ENCODE peak calls at places on chromosomes 13 and 19, in nine cellular contexts. I is thyroid gland, X is A549, Y is tibial nerve, F is transverse colon, S is sigmoid colon, D is heart left ventricle, T is breast epithelium, K is esophagus squamous epithelium. Q is an unnamed sample.

GRCh38 chr19:15563325-15563794 is 51.7 kb upstream of the CYP4F8 start:
- DNase-seq in I (peak), X (no peak), Y (no peak), F (peak), S (no peak), D (no peak), T (no peak), K (no peak), Q (peak)

GRCh38 chr13:22455036-22455435 is 725.7 kb upstream of the SGCG start:
- DNase-seq in I (no peak), X (no peak), Y (no peak), F (no peak), S (no peak), D (no peak), T (no peak), K (no peak), Q (no peak)

GRCh38 chr19:56350416-56351045 is 35.9 kb upstream of the ZSCAN5A start:
- DNase-seq in I (peak), X (peak), Y (peak), F (peak), S (no peak), D (peak), T (peak), K (no peak), Q (peak)

GRCh38 chr19:36371886-36372285 is 7.1 kb downstream of the ZFP14 start:
- DNase-seq in I (no peak), X (no peak), Y (no peak), F (no peak), S (no peak), D (no peak), T (no peak), K (no peak), Q (no peak)

GRCh38 chr19:45047188-45047797 is 8.4 kb downstream of the CLASRP start:
- DNase-seq in I (no peak), X (no peak), Y (no peak), F (no peak), S (no peak), D (no peak), T (no peak), K (no peak), Q (no peak)

GRCh38 chr13:66689037-66689619 is 541.0 kb downstream of the PCDH9 start:
- DNase-seq in I (no peak), X (no peak), Y (no peak), F (no peak), S (no peak), D (no peak), T (no peak), K (no peak), Q (no peak)

GRCh38 chr13:76764429-76764828 is 121.8 kb downstream of the KCTD12 start:
- DNase-seq in I (peak), X (no peak), Y (peak), F (peak), S (peak), D (peak), T (no peak), K (no peak), Q (no peak)

GRCh38 chr19:33864311-33864850 is 67.7 kb downstream of the KCTD15 start:
- DNase-seq in I (no peak), X (no peak), Y (no peak), F (peak), S (no peak), D (peak), T (no peak), K (no peak), Q (no peak)

GRCh38 chr19:23547816-23548430 is 139.1 kb downstream of the ZNF675 start:
- DNase-seq in I (no peak), X (no peak), Y (no peak), F (no peak), S (no peak), D (no peak), T (no peak), K (no peak), Q (no peak)

GRCh38 chr13:48636550-48636949 is 17.2 kb upstream of the CYSLTR2 start:
- DNase-seq in I (no peak), X (no peak), Y (no peak), F (no peak), S (no peak), D (no peak), T (no peak), K (no peak), Q (no peak)

GRCh38 chr13:35179494-35179893 is 237.4 kb downstream of the NBEA start:
- DNase-seq in I (no peak), X (no peak), Y (no peak), F (no peak), S (no peak), D (no peak), T (no peak), K (no peak), Q (no peak)

GRCh38 chr19:30742539-30742938 is 370.4 kb downstream of the ZNF536 start:
- DNase-seq in I (no peak), X (no peak), Y (no peak), F (no peak), S (no peak), D (no peak), T (no peak), K (no peak), Q (no peak)

GRCh38 chr13:78655906-78656305 is 3.0 kb downstream of the OBI1 start:
- DNase-seq in I (no peak), X (no peak), Y (no peak), F (no peak), S (no peak), D (no peak), T (no peak), K (no peak), Q (no peak)

GRCh38 chr19:15260939-15261338 is 28.7 kb upstream of the EPHX3 start:
- DNase-seq in I (no peak), X (no peak), Y (no peak), F (no peak), S (no peak), D (no peak), T (no peak), K (no peak), Q (peak)

GRCh38 chr13:46341112-46341711 is 45.8 kb downstream of the RUBCNL start:
- DNase-seq in I (no peak), X (no peak), Y (no peak), F (no peak), S (no peak), D (no peak), T (no peak), K (no peak), Q (no peak)

GRCh38 chr19:54556194-54556593 is 17.4 kb upstream of the LILRA2 start:
- DNase-seq in I (no peak), X (no peak), Y (no peak), F (no peak), S (no peak), D (no peak), T (no peak), K (no peak), Q (no peak)

GRCh38 chr19:1624458-1624857 is 19.2 kb upstream of the UQCR11 start:
- DNase-seq in I (peak), X (peak), Y (peak), F (peak), S (peak), D (peak), T (no peak), K (no peak), Q (peak)

GRCh38 chr13:99656843-99657506 is 155.7 kb downstream of the TM9SF2 start:
- DNase-seq in I (no peak), X (no peak), Y (no peak), F (no peak), S (no peak), D (no peak), T (no peak), K (no peak), Q (no peak)

GRCh38 chr19:36213793-36214387 is 575 bp downstream of the ZNF565 start:
- DNase-seq in I (peak), X (peak), Y (peak), F (no peak), S (no peak), D (no peak), T (no peak), K (no peak), Q (no peak)

GRCh38 chr19:19276851-19277250 is 3.8 kb upstream of the TM6SF2 start:
- DNase-seq in I (no peak), X (no peak), Y (no peak), F (no peak), S (no peak), D (no peak), T (no peak), K (no peak), Q (no peak)
- TF ChIP-seq POLR2A in I (no peak), X (no peak), Y (no peak), F (no peak), S (no peak), D (no peak), T (no peak), K (no peak), Q (no peak)

DNA sequence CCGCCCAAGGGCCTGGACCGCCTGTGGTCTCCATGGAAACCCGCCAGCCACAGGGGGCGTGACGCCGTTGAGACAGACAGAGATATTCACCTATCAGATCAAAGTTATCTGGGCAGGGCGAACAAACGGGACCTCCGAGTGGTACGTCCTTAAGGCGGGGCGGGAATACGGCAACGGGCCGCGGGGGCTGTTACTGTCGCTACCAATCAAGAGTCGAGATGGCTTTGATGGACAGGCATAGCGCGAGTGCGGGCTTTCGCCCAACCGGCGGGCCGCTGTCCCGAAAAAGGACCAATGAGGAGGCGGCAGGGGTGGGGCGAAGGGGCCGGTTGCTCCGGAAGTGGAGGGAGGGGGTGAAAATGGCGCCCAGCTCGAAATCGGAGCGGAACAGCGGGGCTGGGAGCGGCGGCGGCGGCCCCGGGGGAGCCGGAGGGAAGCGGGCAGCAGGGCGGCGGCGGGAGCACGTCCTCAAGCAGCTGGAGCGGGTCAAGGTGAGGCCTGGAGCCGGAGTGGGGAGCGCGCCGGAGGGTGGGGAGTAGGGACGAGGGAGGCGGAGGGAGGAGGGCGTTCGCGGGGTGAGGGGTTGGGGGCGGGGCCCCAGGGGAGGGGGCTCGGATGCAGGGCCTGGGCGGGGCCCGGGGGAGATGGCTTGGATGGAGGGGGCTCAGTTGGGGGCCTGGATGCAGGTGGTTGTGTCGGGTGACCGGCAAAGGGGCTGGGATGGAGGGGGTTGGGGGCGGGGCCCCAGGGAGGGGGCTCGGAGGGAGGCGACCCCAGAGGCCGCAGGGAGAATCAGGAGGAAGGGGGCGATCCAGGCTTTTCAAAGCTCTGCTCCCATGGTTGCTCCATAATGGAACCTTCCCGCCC is at the start of gene DCAF15:
- DNase-seq in I (peak), X (peak), Y (peak), F (peak), S (peak), D (peak), T (peak), K (peak), Q (peak)
- TF ChIP-seq POLR2A in I (peak), X (peak), Y (no peak), F (peak), S (no peak), D (no peak), T (peak), K (peak), Q (no peak)

GRCh38 chr19:28264556-28264955 is 948.4 kb downstream of the UQCRFS1 start:
- DNase-seq in I (no peak), X (no peak), Y (no peak), F (no peak), S (no peak), D (no peak), T (no peak), K (no peak), Q (no peak)
- TF ChIP-seq POLR2A in I (no peak), X (no peak), Y (no peak), F (no peak), S (no peak), D (no peak), T (no peak), K (no peak), Q (no peak)

GRCh38 chr19:4066682-4067395 is at the start of gene ZBTB7A:
- DNase-seq in I (peak), X (peak), Y (peak), F (peak), S (peak), D (peak), T (peak), K (peak), Q (peak)
- TF ChIP-seq POLR2A in I (peak), X (peak), Y (no peak), F (peak), S (no peak), D (no peak), T (no peak), K (peak), Q (no peak)

DNA sequence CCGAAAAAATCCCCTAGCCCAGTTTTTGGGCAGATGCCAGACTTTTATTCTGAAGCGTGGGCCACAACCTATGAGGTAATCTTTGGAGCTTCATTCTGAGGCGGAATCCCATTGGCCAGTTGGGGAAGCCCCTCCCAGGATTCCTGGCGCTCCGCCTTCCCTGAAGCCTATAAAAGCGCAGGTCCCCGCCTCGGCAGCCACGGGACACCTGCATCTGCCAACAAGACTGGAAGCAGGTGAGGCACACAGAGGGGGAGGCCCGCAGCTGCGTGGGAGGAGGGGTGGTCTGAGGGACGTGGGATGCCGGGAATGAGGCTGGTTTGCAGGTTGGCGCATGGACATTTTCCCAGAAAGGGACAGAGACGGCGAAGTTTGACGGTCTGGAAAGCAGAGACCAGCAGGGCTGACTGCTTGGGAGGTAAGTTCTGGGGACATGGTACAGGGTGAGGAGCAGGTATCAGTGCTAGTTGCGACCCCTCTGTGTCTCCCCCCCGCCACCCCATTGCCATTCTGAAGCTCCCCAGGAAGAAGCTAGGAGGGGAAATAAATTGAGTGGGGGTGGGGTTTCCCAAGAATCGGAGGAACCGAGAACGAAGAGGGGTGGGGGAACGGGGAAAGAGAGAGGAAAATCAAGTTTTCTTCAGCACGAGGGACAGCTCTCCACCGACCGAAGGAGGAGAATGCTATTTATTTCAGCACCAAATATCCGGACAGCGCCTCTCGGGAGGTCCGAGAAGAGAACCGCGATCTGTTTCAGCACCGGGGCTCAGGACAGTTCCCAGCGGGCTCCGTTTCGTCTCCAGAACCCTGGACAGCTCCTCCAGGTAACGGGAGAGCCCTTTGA is 22.4 kb upstream of the FEM1A start:
- DNase-seq in I (peak), X (peak), Y (peak), F (peak), S (peak), D (peak), T (peak), K (no peak), Q (peak)
- TF ChIP-seq POLR2A in I (no peak), X (no peak), Y (no peak), F (no peak), S (no peak), D (no peak), T (no peak), K (no peak), Q (no peak)

Q was measured in erythroblast.